ENCODE peak calls at places on chromosome 1, in four cellular contexts. G is CD4-positive, CD25-positive, alpha-beta regulatory T cell; T is hepatocyte; H is small intestine. L is an unnamed sample. For H3K4me1, the result is how much of the 10 kb centered on the place peaks cover.

GRCh38 chr1:6245086-6245868 is 1.3 kb downstream of the HES3 start:
- DNase-seq in H (peak), T (peak), G (peak), L (peak)

GRCh38 chr1:100441651-100442050 is 89.3 kb downstream of the CDC14A start:
- DNase-seq in H (peak), G (peak), T (no peak), L (no peak)

GRCh38 chr1:49842596-49842995 is 181.2 kb downstream of the AGBL4 start:
- DNase-seq in H (no peak), T (no peak), G (no peak), L (no peak)

GRCh38 chr1:36763771-36764170 is 270.5 kb downstream of the GRIK3 start:
- DNase-seq in H (no peak), T (no peak), G (no peak), L (no peak)

GRCh38 chr1:77594366-77595112 is 87.9 kb downstream of the ZZZ3 start:
- DNase-seq in G (no peak), H (no peak), T (no peak), L (no peak)

GRCh38 chr1:237199026-237199425 is 157.0 kb downstream of the RYR2 start:
- DNase-seq in H (no peak), T (no peak), G (no peak), L (no peak)

GRCh38 chr1:57424231-57425027 is 569 bp upstream of the DAB1 start:
- DNase-seq in T (peak), G (no peak), H (peak), L (no peak)

GRCh38 chr1:37085393-37085792 is 51.1 kb upstream of the GRIK3 start:
- DNase-seq in G (no peak), H (no peak), T (no peak), L (no peak)

GRCh38 chr1:87778896-87779295 is 450.2 kb downstream of the LMO4 start:
- DNase-seq in T (no peak), G (no peak), H (no peak), L (no peak)

GRCh38 chr1:119310301-119310700 is 58.3 kb upstream of the HAO2 start:
- DNase-seq in T (no peak), H (no peak), G (no peak), L (no peak)

GRCh38 chr1:162361349-162361748 is 15.3 kb downstream of the SPATA46 start:
- DNase-seq in T (no peak), G (no peak), H (no peak), L (no peak)

GRCh38 chr1:61241411-61241838 is 159.1 kb downstream of the NFIA start:
- DNase-seq in H (no peak), G (no peak), T (peak), L (peak)

GRCh38 chr1:232620356-232620841 is 9.5 kb downstream of the SIPA1L2 start:
- DNase-seq in H (peak), G (no peak), T (peak), L (no peak)

GRCh38 chr1:235954306-235955283 is 87.9 kb upstream of the LYST start:
- DNase-seq in G (peak), T (no peak), H (peak), L (no peak)

GRCh38 chr1:228140724-228141081 is 624 bp downstream of the GUK1 start:
- DNase-seq in H (no peak), T (no peak), G (no peak), L (no peak)

GRCh38 chr1:89965203-89965900 is 29.6 kb upstream of the ZNF326 start:
- DNase-seq in H (no peak), T (no peak), G (no peak), L (no peak)

GRCh38 chr1:10897321-10897980 is 101.0 kb upstream of the CASZ1 start:
- DNase-seq in T (peak), G (no peak), H (no peak), L (no peak)

GRCh38 chr1:159828176-159828575 is 1.5 kb downstream of the SLAMF8 start:
- DNase-seq in G (no peak), T (no peak), H (no peak), L (no peak)

GRCh38 chr1:213326666-213327317 is 275.8 kb downstream of the RPS6KC1 start:
- DNase-seq in G (no peak), T (no peak), H (no peak), L (no peak)

GRCh38 chr1:82506970-82507369 is 706.2 kb downstream of the ADGRL2 start:
- DNase-seq in H (no peak), T (no peak), G (no peak), L (no peak)

GRCh38 chr1:178262101-178262500 is 168.2 kb downstream of the RASAL2 start:
- DNase-seq in H (no peak), G (no peak), T (peak), L (no peak)

GRCh38 chr1:169100883-169101214 is 5.6 kb upstream of the ATP1B1 start:
- DNase-seq in T (no peak), H (peak), G (no peak), L (no peak)

GRCh38 chr1:4170953-4171352 is 270.9 kb upstream of the C1orf174 start:
- DNase-seq in G (no peak), T (no peak), H (no peak), L (no peak)

GRCh38 chr1:206715120-206715519 is 30.4 kb downstream of the MAPKAPK2 start:
- DNase-seq in H (no peak), T (no peak), G (no peak), L (no peak)

GRCh38 chr1:206714331-206715058 is 29.8 kb downstream of the MAPKAPK2 start:
- DNase-seq in G (no peak), T (peak), H (peak), L (no peak)

GRCh38 chr1:206715552-206716518 is 31.1 kb downstream of the MAPKAPK2 start:
- DNase-seq in T (no peak), H (no peak), G (peak), L (no peak)

GRCh38 chr1:206717237-206717989 is 32.7 kb downstream of the MAPKAPK2 start:
- DNase-seq in G (no peak), T (no peak), H (peak), L (no peak)

GRCh38 chr1:206716519-206717236 is 32.0 kb downstream of the MAPKAPK2 start:
- DNase-seq in H (no peak), T (no peak), G (no peak), L (no peak)
- H3K4me1 ChIP-seq in H (under half), T (under half), G (half or more), L (under half)

GRCh38 chr1:73593379-73593778 is 604.6 kb downstream of the LRRIQ3 start:
- DNase-seq in G (no peak), T (peak), H (peak), L (no peak)
- H3K4me3 ChIP-seq in G (no peak), T (no peak), H (no peak), L (peak)

GRCh38 chr1:84711091-84711490 is 20.8 kb upstream of the SSX2IP start:
- DNase-seq in T (no peak), H (no peak), G (no peak), L (no peak)
- H3K27ac ChIP-seq in T (peak), H (no peak), G (no peak), L (no peak)

GRCh38 chr1:224457782-224458144 is 23.2 kb upstream of the WDR26 start:
- DNase-seq in G (no peak), T (no peak), H (no peak), L (no peak)
- H3K4me1 ChIP-seq in G (under half), T (under half), H (under half), L (under half)

GRCh38 chr1:147771216-147772125 is 11.1 kb upstream of the GJA5 start:
- DNase-seq in H (no peak), T (no peak), G (no peak), L (peak)
- H3K4me3 ChIP-seq in H (no peak), T (no peak), G (no peak), L (no peak)

GRCh38 chr1:41902669-41903068 is 16.1 kb downstream of the HIVEP3 start:
- DNase-seq in T (no peak), G (no peak), H (no peak), L (no peak)
- H3K27ac ChIP-seq in T (no peak), G (peak), H (no peak), L (no peak)

L was measured in aorta.